ENCODE peak calls at places on chromosomes 5 and 9, in seven cellular contexts. One of them, this sample, is unnamed. For H3K4me1, the result is how much of the 10 kb centered on the place peaks cover.

GRCh38 chr9:18379073-18379811 is 94.7 kb upstream of the ADAMTSL1 start:
- DNase-seq in SJSA1: no peak
- DNase-seq in CD4-positive, CD25-positive, alpha-beta regulatory T cell: no peak
- DNase-seq in stomach: no peak
- DNase-seq in left ventricle myocardium inferior: no peak
- DNase-seq in CD8-positive, alpha-beta memory T cell: no peak
- DNase-seq in tibial artery: no peak
- DNase-seq in this sample: peak

GRCh38 chr9:108996653-108997052 is 16.6 kb downstream of the CTNNAL1 start:
- DNase-seq in SJSA1: no peak
- DNase-seq in CD4-positive, CD25-positive, alpha-beta regulatory T cell: no peak
- DNase-seq in stomach: no peak
- DNase-seq in left ventricle myocardium inferior: no peak
- DNase-seq in CD8-positive, alpha-beta memory T cell: no peak
- DNase-seq in tibial artery: no peak
- DNase-seq in this sample: no peak

GRCh38 chr9:88280816-88281382 is 107.3 kb upstream of the SPIN1 start:
- DNase-seq in SJSA1: peak
- DNase-seq in CD4-positive, CD25-positive, alpha-beta regulatory T cell: no peak
- DNase-seq in stomach: no peak
- DNase-seq in left ventricle myocardium inferior: no peak
- DNase-seq in CD8-positive, alpha-beta memory T cell: no peak
- DNase-seq in tibial artery: no peak
- DNase-seq in this sample: no peak

GRCh38 chr9:686381-686813 is 155.1 kb upstream of the DMRT1 start:
- DNase-seq in SJSA1: no peak
- DNase-seq in CD4-positive, CD25-positive, alpha-beta regulatory T cell: no peak
- DNase-seq in stomach: no peak
- DNase-seq in left ventricle myocardium inferior: no peak
- DNase-seq in CD8-positive, alpha-beta memory T cell: no peak
- DNase-seq in tibial artery: peak
- DNase-seq in this sample: no peak

GRCh38 chr9:122642226-122642625 is 15.2 kb downstream of the OR1B1 start:
- DNase-seq in SJSA1: no peak
- DNase-seq in CD4-positive, CD25-positive, alpha-beta regulatory T cell: no peak
- DNase-seq in stomach: no peak
- DNase-seq in left ventricle myocardium inferior: no peak
- DNase-seq in CD8-positive, alpha-beta memory T cell: no peak
- DNase-seq in tibial artery: no peak
- DNase-seq in this sample: peak

GRCh38 chr9:127149463-127150390 is 27.3 kb upstream of the ANGPTL2 start:
- DNase-seq in SJSA1: peak
- DNase-seq in CD4-positive, CD25-positive, alpha-beta regulatory T cell: no peak
- DNase-seq in stomach: no peak
- DNase-seq in left ventricle myocardium inferior: no peak
- DNase-seq in CD8-positive, alpha-beta memory T cell: no peak
- DNase-seq in tibial artery: no peak
- DNase-seq in this sample: no peak

GRCh38 chr9:98158071-98158791 is 34.2 kb downstream of the CORO2A start:
- DNase-seq in SJSA1: no peak
- DNase-seq in CD4-positive, CD25-positive, alpha-beta regulatory T cell: no peak
- DNase-seq in stomach: peak
- DNase-seq in left ventricle myocardium inferior: no peak
- DNase-seq in CD8-positive, alpha-beta memory T cell: peak
- DNase-seq in tibial artery: no peak
- DNase-seq in this sample: no peak

GRCh38 chr5:159972538-159973362 is 36.2 kb upstream of the TTC1 start:
- DNase-seq in SJSA1: no peak
- DNase-seq in CD4-positive, CD25-positive, alpha-beta regulatory T cell: no peak
- DNase-seq in stomach: no peak
- DNase-seq in left ventricle myocardium inferior: no peak
- DNase-seq in CD8-positive, alpha-beta memory T cell: no peak
- DNase-seq in tibial artery: no peak
- DNase-seq in this sample: no peak

GRCh38 chr9:112793213-112793810 is 42.8 kb downstream of the SNX30 start:
- DNase-seq in SJSA1: peak
- DNase-seq in CD4-positive, CD25-positive, alpha-beta regulatory T cell: peak
- DNase-seq in stomach: peak
- DNase-seq in left ventricle myocardium inferior: peak
- DNase-seq in CD8-positive, alpha-beta memory T cell: peak
- DNase-seq in tibial artery: peak
- DNase-seq in this sample: peak

GRCh38 chr5:148687427-148687826 is 33.1 kb upstream of the HTR4 start:
- DNase-seq in SJSA1: no peak
- DNase-seq in CD4-positive, CD25-positive, alpha-beta regulatory T cell: no peak
- DNase-seq in stomach: no peak
- DNase-seq in left ventricle myocardium inferior: no peak
- DNase-seq in CD8-positive, alpha-beta memory T cell: no peak
- DNase-seq in tibial artery: no peak
- DNase-seq in this sample: peak

GRCh38 chr5:169213479-169213878 is 87.5 kb downstream of the SLIT3 start:
- DNase-seq in SJSA1: no peak
- DNase-seq in CD4-positive, CD25-positive, alpha-beta regulatory T cell: no peak
- DNase-seq in stomach: no peak
- DNase-seq in left ventricle myocardium inferior: no peak
- DNase-seq in CD8-positive, alpha-beta memory T cell: no peak
- DNase-seq in tibial artery: no peak
- DNase-seq in this sample: no peak

GRCh38 chr5:175823731-175824525 is 47.5 kb upstream of the CPLX2 start:
- DNase-seq in SJSA1: no peak
- DNase-seq in CD4-positive, CD25-positive, alpha-beta regulatory T cell: no peak
- DNase-seq in stomach: no peak
- DNase-seq in left ventricle myocardium inferior: no peak
- DNase-seq in CD8-positive, alpha-beta memory T cell: no peak
- DNase-seq in tibial artery: no peak
- DNase-seq in this sample: no peak

GRCh38 chr5:65262590-65263189 is 219.0 kb downstream of the ADAMTS6 start:
- DNase-seq in SJSA1: no peak
- DNase-seq in CD4-positive, CD25-positive, alpha-beta regulatory T cell: no peak
- DNase-seq in stomach: no peak
- DNase-seq in left ventricle myocardium inferior: no peak
- DNase-seq in CD8-positive, alpha-beta memory T cell: no peak
- DNase-seq in tibial artery: no peak
- DNase-seq in this sample: peak

GRCh38 chr5:142215915-142216681 is 107.5 kb downstream of the NDFIP1 start:
- DNase-seq in SJSA1: peak
- DNase-seq in CD4-positive, CD25-positive, alpha-beta regulatory T cell: no peak
- DNase-seq in stomach: no peak
- DNase-seq in left ventricle myocardium inferior: peak
- DNase-seq in CD8-positive, alpha-beta memory T cell: no peak
- DNase-seq in tibial artery: peak
- DNase-seq in this sample: peak

GRCh38 chr5:178499352-178499751 is 90.8 kb downstream of the COL23A1 start:
- DNase-seq in SJSA1: no peak
- DNase-seq in CD4-positive, CD25-positive, alpha-beta regulatory T cell: no peak
- DNase-seq in stomach: no peak
- DNase-seq in left ventricle myocardium inferior: no peak
- DNase-seq in CD8-positive, alpha-beta memory T cell: no peak
- DNase-seq in tibial artery: no peak
- DNase-seq in this sample: no peak

GRCh38 chr9:135215571-135216161 is 128.2 kb downstream of the OLFM1 start:
- DNase-seq in SJSA1: no peak
- DNase-seq in CD4-positive, CD25-positive, alpha-beta regulatory T cell: no peak
- DNase-seq in stomach: peak
- DNase-seq in left ventricle myocardium inferior: peak
- DNase-seq in CD8-positive, alpha-beta memory T cell: no peak
- DNase-seq in tibial artery: no peak
- DNase-seq in this sample: no peak

GRCh38 chr5:2263763-2264162 is 381.0 kb upstream of the IRX4 start:
- DNase-seq in SJSA1: peak
- DNase-seq in CD4-positive, CD25-positive, alpha-beta regulatory T cell: no peak
- DNase-seq in stomach: no peak
- DNase-seq in left ventricle myocardium inferior: no peak
- DNase-seq in CD8-positive, alpha-beta memory T cell: no peak
- DNase-seq in tibial artery: no peak
- DNase-seq in this sample: no peak

GRCh38 chr9:136927343-136928261 is 16.9 kb downstream of the FBXW5 start:
- DNase-seq in SJSA1: no peak
- DNase-seq in CD4-positive, CD25-positive, alpha-beta regulatory T cell: no peak
- DNase-seq in stomach: no peak
- DNase-seq in left ventricle myocardium inferior: no peak
- DNase-seq in CD8-positive, alpha-beta memory T cell: no peak
- DNase-seq in tibial artery: no peak
- DNase-seq in this sample: no peak

GRCh38 chr9:71209890-71210289 is 88.5 kb upstream of the TRPM3 start:
- DNase-seq in SJSA1: no peak
- DNase-seq in CD4-positive, CD25-positive, alpha-beta regulatory T cell: no peak
- DNase-seq in stomach: no peak
- DNase-seq in left ventricle myocardium inferior: no peak
- DNase-seq in CD8-positive, alpha-beta memory T cell: no peak
- DNase-seq in tibial artery: no peak
- DNase-seq in this sample: peak

GRCh38 chr9:16645970-16646369 is 224.5 kb downstream of the BNC2 start:
- DNase-seq in SJSA1: no peak
- DNase-seq in CD4-positive, CD25-positive, alpha-beta regulatory T cell: no peak
- DNase-seq in stomach: no peak
- DNase-seq in left ventricle myocardium inferior: no peak
- DNase-seq in CD8-positive, alpha-beta memory T cell: no peak
- DNase-seq in tibial artery: no peak
- DNase-seq in this sample: no peak

GRCh38 chr5:96569770-96570169 is 92.4 kb upstream of the CAST start:
- DNase-seq in SJSA1: no peak
- DNase-seq in CD4-positive, CD25-positive, alpha-beta regulatory T cell: no peak
- DNase-seq in stomach: no peak
- DNase-seq in left ventricle myocardium inferior: no peak
- DNase-seq in CD8-positive, alpha-beta memory T cell: no peak
- DNase-seq in tibial artery: no peak
- DNase-seq in this sample: no peak

GRCh38 chr5:151066920-151067319 is 13.9 kb downstream of the TNIP1 start:
- DNase-seq in SJSA1: no peak
- DNase-seq in CD4-positive, CD25-positive, alpha-beta regulatory T cell: no peak
- DNase-seq in stomach: no peak
- DNase-seq in left ventricle myocardium inferior: no peak
- DNase-seq in CD8-positive, alpha-beta memory T cell: no peak
- DNase-seq in tibial artery: no peak
- DNase-seq in this sample: no peak

GRCh38 chr9:117616436-117616835 is 87.8 kb upstream of the TLR4 start:
- DNase-seq in SJSA1: no peak
- DNase-seq in CD4-positive, CD25-positive, alpha-beta regulatory T cell: no peak
- DNase-seq in stomach: no peak
- DNase-seq in left ventricle myocardium inferior: no peak
- DNase-seq in CD8-positive, alpha-beta memory T cell: no peak
- DNase-seq in tibial artery: no peak
- DNase-seq in this sample: peak

GRCh38 chr5:111043712-111044506 is 27.6 kb upstream of the TSLP start:
- DNase-seq in SJSA1: no peak
- DNase-seq in CD4-positive, CD25-positive, alpha-beta regulatory T cell: no peak
- DNase-seq in stomach: no peak
- DNase-seq in left ventricle myocardium inferior: no peak
- DNase-seq in CD8-positive, alpha-beta memory T cell: no peak
- DNase-seq in tibial artery: no peak
- DNase-seq in this sample: peak

GRCh38 chr9:12230708-12231107 is 462.5 kb upstream of the TYRP1 start:
- DNase-seq in SJSA1: no peak
- DNase-seq in CD4-positive, CD25-positive, alpha-beta regulatory T cell: no peak
- DNase-seq in stomach: no peak
- DNase-seq in left ventricle myocardium inferior: no peak
- DNase-seq in CD8-positive, alpha-beta memory T cell: no peak
- DNase-seq in tibial artery: no peak
- DNase-seq in this sample: no peak

GRCh38 chr5:25948278-25948677 is 1090.1 kb downstream of the CDH9 start:
- DNase-seq in SJSA1: no peak
- DNase-seq in CD4-positive, CD25-positive, alpha-beta regulatory T cell: no peak
- DNase-seq in stomach: no peak
- DNase-seq in left ventricle myocardium inferior: no peak
- DNase-seq in CD8-positive, alpha-beta memory T cell: no peak
- DNase-seq in tibial artery: no peak
- DNase-seq in this sample: no peak

GRCh38 chr9:16689352-16689938 is 181.0 kb downstream of the BNC2 start:
- DNase-seq in SJSA1: peak
- DNase-seq in CD4-positive, CD25-positive, alpha-beta regulatory T cell: no peak
- DNase-seq in stomach: peak
- DNase-seq in left ventricle myocardium inferior: peak
- DNase-seq in CD8-positive, alpha-beta memory T cell: no peak
- DNase-seq in tibial artery: peak
- DNase-seq in this sample: peak

GRCh38 chr5:177425196-177425800 is 1.2 kb upstream of the GRK6 start:
- DNase-seq in SJSA1: no peak
- DNase-seq in CD4-positive, CD25-positive, alpha-beta regulatory T cell: no peak
- DNase-seq in stomach: peak
- DNase-seq in left ventricle myocardium inferior: no peak
- DNase-seq in CD8-positive, alpha-beta memory T cell: no peak
- DNase-seq in tibial artery: no peak
- DNase-seq in this sample: no peak

GRCh38 chr9:95167998-95168397 is 149.5 kb downstream of the FANCC start:
- DNase-seq in SJSA1: peak
- DNase-seq in CD4-positive, CD25-positive, alpha-beta regulatory T cell: peak
- DNase-seq in stomach: peak
- DNase-seq in left ventricle myocardium inferior: no peak
- DNase-seq in CD8-positive, alpha-beta memory T cell: peak
- DNase-seq in tibial artery: no peak
- DNase-seq in this sample: peak

GRCh38 chr9:4318741-4319140 is 18.9 kb upstream of the GLIS3 start:
- DNase-seq in SJSA1: no peak
- DNase-seq in CD4-positive, CD25-positive, alpha-beta regulatory T cell: no peak
- DNase-seq in stomach: no peak
- DNase-seq in left ventricle myocardium inferior: no peak
- DNase-seq in CD8-positive, alpha-beta memory T cell: no peak
- DNase-seq in tibial artery: no peak
- DNase-seq in this sample: no peak

GRCh38 chr5:53039855-53040254 is 50.7 kb downstream of the ITGA2 start:
- DNase-seq in SJSA1: no peak
- DNase-seq in CD4-positive, CD25-positive, alpha-beta regulatory T cell: no peak
- DNase-seq in stomach: no peak
- DNase-seq in left ventricle myocardium inferior: no peak
- DNase-seq in CD8-positive, alpha-beta memory T cell: no peak
- DNase-seq in tibial artery: no peak
- DNase-seq in this sample: no peak
- H3K4me3 ChIP-seq in SJSA1: no peak
- H3K4me3 ChIP-seq in CD4-positive, CD25-positive, alpha-beta regulatory T cell: peak
- H3K4me3 ChIP-seq in stomach: no peak
- H3K4me3 ChIP-seq in left ventricle myocardium inferior: no peak
- H3K4me3 ChIP-seq in CD8-positive, alpha-beta memory T cell: no peak
- H3K4me3 ChIP-seq in tibial artery: no peak
- H3K4me3 ChIP-seq in this sample: no peak

GRCh38 chr5:32099486-32100035 is 74.6 kb downstream of the GOLPH3 start:
- DNase-seq in SJSA1: no peak
- DNase-seq in CD4-positive, CD25-positive, alpha-beta regulatory T cell: no peak
- DNase-seq in stomach: peak
- DNase-seq in left ventricle myocardium inferior: no peak
- DNase-seq in CD8-positive, alpha-beta memory T cell: no peak
- DNase-seq in tibial artery: no peak
- DNase-seq in this sample: no peak
- H3K27ac ChIP-seq in SJSA1: no peak
- H3K27ac ChIP-seq in CD4-positive, CD25-positive, alpha-beta regulatory T cell: no peak
- H3K27ac ChIP-seq in stomach: peak
- H3K27ac ChIP-seq in left ventricle myocardium inferior: peak
- H3K27ac ChIP-seq in CD8-positive, alpha-beta memory T cell: no peak
- H3K27ac ChIP-seq in tibial artery: no peak
- H3K27ac ChIP-seq in this sample: no peak

GRCh38 chr5:83645936-83646335 is 74.7 kb downstream of the HAPLN1 start:
- DNase-seq in SJSA1: no peak
- DNase-seq in CD4-positive, CD25-positive, alpha-beta regulatory T cell: no peak
- DNase-seq in stomach: no peak
- DNase-seq in left ventricle myocardium inferior: no peak
- DNase-seq in CD8-positive, alpha-beta memory T cell: no peak
- DNase-seq in tibial artery: no peak
- DNase-seq in this sample: no peak
- H3K4me1 ChIP-seq in SJSA1: under half
- H3K4me1 ChIP-seq in CD4-positive, CD25-positive, alpha-beta regulatory T cell: under half
- H3K4me1 ChIP-seq in stomach: under half
- H3K4me1 ChIP-seq in left ventricle myocardium inferior: under half
- H3K4me1 ChIP-seq in CD8-positive, alpha-beta memory T cell: under half
- H3K4me1 ChIP-seq in tibial artery: under half
- H3K4me1 ChIP-seq in this sample: under half

GRCh38 chr5:135234242-135235000 is 164.6 kb downstream of the MACROH2A1 start:
- DNase-seq in SJSA1: no peak
- DNase-seq in CD4-positive, CD25-positive, alpha-beta regulatory T cell: no peak
- DNase-seq in stomach: peak
- DNase-seq in left ventricle myocardium inferior: no peak
- DNase-seq in CD8-positive, alpha-beta memory T cell: no peak
- DNase-seq in tibial artery: peak
- DNase-seq in this sample: no peak
- H3K4me3 ChIP-seq in SJSA1: no peak
- H3K4me3 ChIP-seq in CD4-positive, CD25-positive, alpha-beta regulatory T cell: no peak
- H3K4me3 ChIP-seq in stomach: no peak
- H3K4me3 ChIP-seq in left ventricle myocardium inferior: no peak
- H3K4me3 ChIP-seq in CD8-positive, alpha-beta memory T cell: no peak
- H3K4me3 ChIP-seq in tibial artery: no peak
- H3K4me3 ChIP-seq in this sample: no peak